ENCODE peak calls at places on chromosomes 1 and 21, in four cellular contexts. W, O, N and E are unnamed samples.

GRCh38 chr1:2406451-2407041 is 5.8 kb downstream of the PEX10 start:
- DNase-seq in O (no peak), W (no peak), N (peak), E (no peak)

GRCh38 chr1:156152628-156153027 is 757 bp upstream of the SEMA4A start:
- DNase-seq in N (no peak), O (no peak), W (no peak), E (no peak)

GRCh38 chr1:153032073-153032472 is 1.1 kb downstream of the SPRR1B start:
- DNase-seq in O (no peak), W (no peak), N (no peak), E (no peak)

GRCh38 chr1:150922519-150922975 is 3.6 kb upstream of the SETDB1 start:
- DNase-seq in O (peak), W (peak), N (peak), E (peak)

GRCh38 chr1:53267761-53268160 is 29.4 kb upstream of the MAGOH start:
- DNase-seq in O (no peak), W (no peak), N (no peak), E (no peak)

GRCh38 chr1:25360596-25361581 is 22.8 kb downstream of the TMEM50A start:
- DNase-seq in N (no peak), O (no peak), W (no peak), E (no peak)

GRCh38 chr1:101907264-101907663 is 89.5 kb downstream of the OLFM3 start:
- DNase-seq in N (no peak), O (no peak), W (no peak), E (no peak)

GRCh38 chr1:109167114-109167513 is 46.6 kb upstream of the SARS1 start:
- DNase-seq in W (no peak), N (no peak), O (no peak), E (no peak)

GRCh38 chr1:91234181-91234580 is 170.5 kb downstream of the HFM1 start:
- DNase-seq in O (no peak), W (no peak), N (no peak), E (no peak)

GRCh38 chr1:93675931-93676330 is 5.7 kb downstream of the BCAR3 start:
- DNase-seq in W (no peak), O (no peak), N (no peak), E (no peak)

GRCh38 chr1:19445417-19446342 is 39.7 kb downstream of the CAPZB start:
- DNase-seq in N (peak), W (no peak), O (no peak), E (no peak)

GRCh38 chr21:15659768-15660423 is 69.9 kb upstream of the USP25 start:
- DNase-seq in W (no peak), O (no peak), N (no peak), E (no peak)

GRCh38 chr1:28329395-28330153 is 734 bp downstream of the MED18 start:
- DNase-seq in O (no peak), N (peak), W (peak), E (no peak)

GRCh38 chr1:200211157-200211556 is 183.6 kb downstream of the NR5A2 start:
- DNase-seq in W (no peak), O (no peak), N (no peak), E (no peak)

GRCh38 chr1:153355445-153356071 is 2.1 kb upstream of the S100A9 start:
- DNase-seq in O (no peak), W (peak), N (peak), E (no peak)